ENCODE peak calls at places on chromosomes 7 and 10, in ten cellular contexts. M, G, J, F, U, W, Q, P, C and Y are unnamed samples.

GRCh38 chr7:124801330-124801895 is 35.8 kb upstream of the GPR37 start:
- DNase-seq in C (no peak), Q (no peak), W (no peak), U (no peak), F (no peak), P (no peak), M (no peak), J (no peak), G (no peak), Y (no peak)

GRCh38 chr10:70573599-70574506 is 28.7 kb downstream of the PRF1 start:
- DNase-seq in Q (no peak), P (no peak), F (no peak), U (no peak), W (no peak), J (no peak), G (no peak), M (no peak), C (no peak), Y (no peak)

GRCh38 chr7:130286881-130287280 is 6.1 kb upstream of the CPA4 start:
- DNase-seq in C (no peak), J (no peak), M (no peak), W (no peak), U (no peak), Q (no peak), P (peak), F (no peak), G (no peak), Y (no peak)

GRCh38 chr10:44382131-44382858 is 2.6 kb downstream of the CXCL12 start:
- DNase-seq in Q (no peak), W (no peak), U (no peak), M (no peak), F (no peak), J (no peak), P (no peak), G (no peak), C (no peak), Y (no peak)

GRCh38 chr7:157811946-157812345 is 475.1 kb downstream of the DNAJB6 start:
- DNase-seq in J (no peak), U (peak), W (no peak), C (no peak), G (no peak), M (no peak), F (no peak), P (no peak), Q (no peak), Y (no peak)

GRCh38 chr10:78435484-78436222 is 402.0 kb downstream of the RPS24 start:
- DNase-seq in P (no peak), J (no peak), F (no peak), M (no peak), W (no peak), Q (no peak), U (no peak), C (no peak), G (no peak), Y (no peak)

GRCh38 chr7:130912910-130913720 is 179.1 kb upstream of the KLF14 start:
- DNase-seq in U (peak), C (peak), W (peak), F (peak), Q (peak), G (peak), M (no peak), J (peak), P (peak), Y (peak)

GRCh38 chr10:95500649-95501048 is 60.5 kb downstream of the SORBS1 start:
- DNase-seq in M (no peak), C (no peak), W (no peak), Q (no peak), J (no peak), U (no peak), P (no peak), G (no peak), F (no peak), Y (no peak)

GRCh38 chr10:126247454-126247975 is 140.8 kb downstream of the ADAM12 start:
- DNase-seq in Q (no peak), C (peak), M (peak), W (no peak), P (peak), J (peak), G (peak), U (no peak), F (no peak), Y (peak)

GRCh38 chr10:95241533-95241932 is 47.5 kb downstream of the ACSM6 start:
- DNase-seq in U (no peak), M (no peak), G (no peak), C (no peak), W (no peak), P (no peak), Q (no peak), F (no peak), J (no peak), Y (no peak)

GRCh38 chr7:42678315-42678714 is 233.6 kb downstream of the C7orf25 start:
- DNase-seq in G (no peak), Q (no peak), F (no peak), U (no peak), M (no peak), W (no peak), P (no peak), C (no peak), J (no peak), Y (no peak)

GRCh38 chr10:13717936-13718772 is 131.4 kb downstream of the PRPF18 start:
- DNase-seq in M (no peak), W (peak), P (peak), G (peak), U (peak), F (peak), Q (no peak), C (peak), J (no peak), Y (peak)

GRCh38 chr7:106915407-106915806 is 50.3 kb downstream of the PIK3CG start:
- DNase-seq in U (no peak), P (no peak), W (no peak), Q (no peak), C (no peak), G (no peak), J (no peak), M (no peak), F (no peak), Y (no peak)
- TF ChIP-seq CTCF in U (no peak), P (no peak), W (no peak), Q (no peak), C (no peak), G (no peak), J (no peak), M (no peak), F (no peak), Y (no peak)

DNA sequence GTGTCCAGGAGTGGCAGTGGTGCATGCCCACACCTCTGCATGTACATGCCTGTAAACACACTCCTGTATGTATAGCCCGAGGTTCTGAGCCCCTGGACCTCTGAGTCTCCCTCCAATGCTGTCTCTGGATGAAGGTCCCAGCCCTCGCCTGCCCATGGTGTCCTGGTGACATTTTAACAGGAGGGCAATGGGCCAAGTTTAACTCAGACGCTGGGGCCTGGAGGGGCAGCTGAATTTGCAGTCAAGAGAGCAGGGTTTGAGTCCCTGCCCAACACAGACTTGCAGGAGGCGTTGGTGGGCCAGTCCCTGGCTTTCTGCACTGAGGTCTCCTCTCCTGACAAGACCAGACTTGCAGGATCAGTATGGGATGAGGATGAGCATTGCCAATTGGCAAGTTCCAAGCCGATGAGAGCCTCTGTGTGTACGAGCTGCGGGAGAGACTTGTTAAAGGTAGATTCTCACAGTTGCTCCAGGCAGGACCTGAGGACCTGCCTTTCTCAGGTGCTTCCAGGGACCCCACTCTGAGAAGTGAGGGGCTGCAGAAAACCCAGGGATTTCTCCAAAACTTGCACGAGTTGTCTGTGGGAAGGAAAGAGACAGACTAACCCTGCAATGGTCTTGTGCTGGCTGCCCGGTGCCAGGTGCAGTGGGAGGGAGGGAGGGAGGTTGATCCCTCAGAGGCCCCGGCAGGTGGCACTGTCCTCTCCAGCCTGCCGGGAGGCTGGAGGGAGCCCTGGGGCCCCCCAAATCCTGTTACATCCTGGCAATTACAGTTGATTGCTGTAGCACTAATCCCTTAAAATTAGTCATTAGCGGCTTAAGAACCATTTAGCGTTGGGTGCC is 142.0 kb downstream of the ELFN1 start:
- DNase-seq in P (no peak), W (no peak), C (peak), U (peak), G (peak), F (no peak), M (peak), Q (peak), J (peak), Y (no peak)
- TF ChIP-seq CTCF in P (peak), W (peak), C (peak), U (peak), G (peak), F (no peak), M (no peak), Q (peak), J (peak), Y (peak)

GRCh38 chr10:110219884-110220283 is 12.5 kb downstream of the MXI1 start:
- DNase-seq in P (no peak), M (no peak), J (no peak), C (no peak), U (no peak), F (no peak), G (no peak), Q (no peak), W (no peak), Y (no peak)

GRCh38 chr10:110222896-110223675 is 15.7 kb downstream of the MXI1 start:
- DNase-seq in C (no peak), J (no peak), P (no peak), M (no peak), W (no peak), U (no peak), F (no peak), Q (no peak), G (no peak), Y (no peak)

GRCh38 chr10:110221044-110221720 is 13.8 kb downstream of the MXI1 start:
- DNase-seq in U (no peak), G (no peak), Q (no peak), M (no peak), C (no peak), J (no peak), F (no peak), P (no peak), W (no peak), Y (no peak)

GRCh38 chr10:110220383-110220782 is 13.0 kb downstream of the MXI1 start:
- DNase-seq in U (no peak), Q (no peak), J (no peak), W (peak), M (no peak), P (no peak), F (no peak), C (no peak), G (peak), Y (no peak)

DNA sequence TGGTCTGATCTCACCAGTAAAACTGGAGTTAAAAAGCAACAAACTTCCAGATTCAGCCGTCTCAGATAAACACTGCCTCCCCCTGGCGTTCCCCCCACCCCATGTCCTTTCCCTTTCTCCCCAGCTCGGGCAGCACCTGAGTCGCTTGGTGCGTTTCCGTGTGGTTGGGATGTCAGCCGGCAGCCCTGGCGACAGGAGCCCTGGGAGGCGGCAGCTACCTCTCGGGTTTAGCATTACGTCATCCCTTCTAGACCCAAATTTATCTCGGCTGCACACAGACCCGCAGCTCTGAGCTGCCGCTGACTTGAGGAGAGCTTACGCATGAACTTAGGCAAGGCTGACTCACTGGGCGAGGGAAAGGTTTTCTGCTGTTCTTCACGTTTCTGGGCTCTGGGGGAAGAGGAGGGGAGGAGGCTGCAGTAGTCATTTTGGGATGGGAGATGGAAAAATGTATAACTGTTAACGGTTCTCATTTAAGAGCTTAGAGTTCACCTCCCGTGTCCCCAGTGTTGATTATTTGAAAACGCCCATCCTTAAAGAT is 14.4 kb downstream of the MXI1 start:
- DNase-seq in P (peak), G (peak), F (peak), W (peak), M (peak), J (peak), Q (no peak), C (peak), U (peak), Y (peak)
- TF ChIP-seq CTCF in P (peak), G (peak), F (no peak), W (peak), M (peak), J (no peak), Q (peak), C (peak), U (no peak), Y (peak)

GRCh38 chr10:129972145-129972965 is 8.3 kb upstream of the EBF3 start:
- DNase-seq in C (no peak), J (no peak), F (no peak), W (no peak), U (no peak), Q (no peak), P (no peak), G (no peak), M (peak), Y (no peak)

GRCh38 chr10:129970404-129971364 is 6.6 kb upstream of the EBF3 start:
- DNase-seq in C (no peak), M (peak), U (no peak), G (no peak), F (no peak), Q (no peak), P (no peak), J (no peak), W (no peak), Y (no peak)

GRCh38 chr10:129972966-129973673 is 9.0 kb upstream of the EBF3 start:
- DNase-seq in M (no peak), F (no peak), G (no peak), P (no peak), C (no peak), W (no peak), U (no peak), Q (no peak), J (no peak), Y (no peak)

GRCh38 chr10:129969528-129970264 is 5.6 kb upstream of the EBF3 start:
- DNase-seq in W (no peak), Q (no peak), U (no peak), G (no peak), J (no peak), P (no peak), C (no peak), M (no peak), F (no peak), Y (no peak)

DNA sequence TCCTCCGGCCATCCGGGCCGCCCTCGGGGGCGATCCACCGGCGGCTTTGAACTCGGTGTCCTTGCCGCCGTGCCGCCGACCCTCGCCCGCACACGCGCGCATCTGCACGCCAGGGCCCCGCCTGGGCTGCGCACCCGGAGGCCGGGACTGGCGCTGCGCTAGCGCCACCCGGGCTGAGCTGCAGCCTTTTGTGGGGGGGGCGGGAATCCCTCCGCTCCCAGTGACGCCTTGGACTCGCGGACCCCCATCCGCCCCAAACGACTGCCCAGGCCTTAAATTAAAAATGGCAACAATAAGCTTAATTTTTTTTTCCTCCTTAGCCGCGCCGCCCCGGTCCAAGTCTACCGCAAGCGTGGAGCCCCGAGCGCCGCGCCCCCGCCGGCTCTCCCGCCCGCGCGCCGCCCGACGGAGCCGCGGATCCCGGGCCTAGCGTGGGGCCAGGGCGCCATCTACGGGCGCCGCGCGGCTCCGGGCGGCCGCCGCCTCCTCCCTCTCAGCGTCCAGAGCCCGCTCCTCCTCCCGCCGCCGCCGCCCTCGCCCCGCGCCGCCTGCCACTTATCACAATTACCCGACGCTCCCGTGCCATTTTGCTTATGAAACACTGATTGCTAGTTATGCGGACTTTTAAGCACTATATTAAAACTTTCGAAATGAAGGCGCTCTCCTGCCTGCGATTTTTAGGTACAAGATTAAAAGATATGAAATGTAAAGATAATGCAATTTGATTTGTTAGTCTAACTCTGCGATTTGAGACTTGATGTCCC is 7.5 kb upstream of the EBF3 start:
- DNase-seq in M (peak), W (no peak), F (no peak), G (no peak), Q (no peak), P (no peak), U (no peak), C (peak), J (peak), Y (no peak)
- TF ChIP-seq CTCF in M (peak), W (peak), F (no peak), G (peak), Q (peak), P (peak), U (peak), C (peak), J (peak), Y (peak)

DNA sequence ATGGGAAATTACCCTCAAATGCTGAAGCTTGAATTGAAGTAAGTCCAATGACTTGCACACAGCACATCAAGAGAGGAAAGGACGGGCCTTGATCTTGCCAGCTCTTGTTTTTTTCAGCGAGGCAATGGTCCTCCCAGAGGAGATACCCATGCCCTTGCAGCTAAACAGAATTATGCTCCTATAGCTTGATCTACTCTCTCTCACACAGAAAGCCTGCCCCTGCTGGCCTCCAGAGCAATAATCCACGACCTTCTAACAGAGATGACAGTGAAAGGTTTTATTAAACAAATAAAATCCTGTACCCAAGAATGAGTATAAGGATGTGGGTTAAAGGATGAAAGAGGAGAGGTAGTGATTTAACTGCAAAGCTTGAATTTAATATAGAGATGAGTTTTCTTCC is 268.0 kb downstream of the ADRA2A start:
- DNase-seq in U (no peak), P (no peak), Q (peak), G (no peak), W (no peak), F (no peak), J (peak), C (no peak), M (peak), Y (no peak)
- TF ChIP-seq CTCF in U (no peak), P (no peak), Q (peak), G (peak), W (no peak), F (no peak), J (no peak), C (peak), M (no peak), Y (no peak)

GRCh38 chr10:17474595-17474994 is 20.2 kb upstream of the ST8SIA6 start:
- DNase-seq in C (peak), M (no peak), F (no peak), G (no peak), J (peak), Q (no peak), W (no peak), P (no peak), U (no peak), Y (no peak)
- TF ChIP-seq CTCF in C (no peak), M (peak), F (no peak), G (no peak), J (peak), Q (peak), W (peak), P (no peak), U (no peak), Y (no peak)

DNA sequence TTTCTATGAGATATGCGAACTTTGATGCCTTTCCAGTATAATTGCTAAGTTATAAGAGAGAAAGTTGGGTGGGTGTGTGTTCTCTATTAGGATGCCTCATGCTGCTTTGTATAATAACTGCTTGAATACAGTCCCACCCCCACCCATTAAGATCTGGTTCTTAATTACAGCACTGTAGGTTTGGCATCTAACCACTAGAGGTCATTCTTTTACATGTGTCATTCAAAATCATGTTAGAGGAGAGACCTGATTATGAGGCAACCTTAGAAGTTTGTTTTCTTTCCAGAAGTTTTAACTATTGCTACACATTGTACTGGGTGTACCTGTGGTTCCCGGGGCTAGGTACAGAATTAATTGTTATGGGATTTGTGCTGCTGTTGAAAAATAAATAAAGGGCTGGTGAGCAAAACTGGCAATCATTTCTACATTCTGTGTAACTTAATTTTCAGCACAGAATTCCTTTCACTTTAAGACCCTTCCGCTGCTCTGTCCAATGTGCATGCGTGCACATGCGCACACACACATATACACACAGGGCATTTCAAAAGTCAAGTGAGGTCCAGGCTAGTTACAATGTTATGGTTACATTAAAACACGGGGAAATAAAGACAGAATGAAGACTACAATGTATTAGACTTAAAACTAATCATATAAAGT is 1156.3 kb downstream of the SORCS3 start:
- DNase-seq in U (no peak), P (peak), C (peak), F (no peak), Q (peak), M (peak), G (no peak), J (peak), W (no peak), Y (no peak)
- TF ChIP-seq CTCF in U (peak), P (peak), C (peak), F (peak), Q (peak), M (peak), G (peak), J (peak), W (peak), Y (no peak)

DNA sequence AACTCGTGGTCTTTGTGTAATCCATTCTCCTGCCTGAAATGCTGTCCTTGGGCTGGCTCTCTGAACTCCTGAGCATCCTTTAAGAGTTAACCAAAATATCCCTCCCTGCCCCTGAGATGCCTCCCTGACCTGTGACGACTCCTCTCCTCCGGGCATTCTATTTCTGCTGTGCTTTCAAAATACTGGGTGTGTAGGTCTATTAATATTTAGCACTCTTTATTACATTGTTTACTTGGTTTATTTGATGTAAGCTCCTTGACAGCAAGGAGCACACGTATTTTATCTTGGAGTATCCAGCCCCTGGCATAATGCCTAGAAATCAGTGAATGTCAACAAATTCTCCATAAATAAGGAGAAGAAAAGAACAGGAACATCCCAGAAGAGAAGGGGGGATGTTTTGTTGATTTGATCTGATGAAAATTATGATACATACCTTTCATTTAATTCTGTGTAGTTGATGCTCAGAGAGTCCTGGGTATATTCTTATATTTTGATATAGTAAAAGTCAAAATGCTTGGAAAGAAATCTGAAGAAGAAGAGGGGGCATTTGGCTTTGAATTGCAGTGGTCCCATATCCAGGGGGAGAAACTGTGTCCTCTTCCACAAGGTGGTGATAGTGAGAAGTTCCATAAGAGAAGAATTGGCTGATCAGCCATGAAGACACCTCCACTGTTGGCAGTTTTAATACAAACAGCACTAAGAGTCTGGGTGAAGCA is 107.7 kb upstream of the MPP7 start:
- DNase-seq in P (no peak), W (no peak), Q (no peak), J (peak), F (no peak), G (no peak), C (no peak), M (no peak), U (no peak), Y (no peak)
- TF ChIP-seq CTCF in P (peak), W (no peak), Q (peak), J (no peak), F (no peak), G (no peak), C (no peak), M (peak), U (no peak), Y (no peak)